ENCODE peak calls at places on chromosomes 1 and 21, in four cellular contexts. D, F, Q and S are unnamed samples.
A peak's percentile ranks its signal among the peaks of the same experiment; 100 is the strongest.

GRCh38 chr1:3350441-3351261 is 103.8 kb upstream of the ARHGEF16 start:
- DNase-seq in D (no peak), F (peak; percentile 29), Q (no peak), S (no peak)

GRCh38 chr1:2428490-2428889 is 16.1 kb upstream of the PEX10 start:
- DNase-seq in D (no peak), F (no peak), Q (no peak), S (no peak)

GRCh38 chr1:36641776-36642175 is 159.1 kb upstream of the CSF3R start:
- DNase-seq in D (no peak), F (no peak), Q (no peak), S (no peak)

GRCh38 chr1:232715154-232715553 is 85.2 kb upstream of the SIPA1L2 start:
- DNase-seq in D (no peak), F (no peak), Q (no peak), S (no peak)

GRCh38 chr1:99674665-99675064 is 28.8 kb downstream of the PALMD start:
- DNase-seq in D (no peak), F (no peak), Q (no peak), S (no peak)

GRCh38 chr1:28580706-28581530 is 11.1 kb upstream of the RAB42 start:
- DNase-seq in D (peak; percentile 76), F (peak; percentile 28), Q (no peak), S (no peak)

GRCh38 chr1:218304281-218305039 is 19.4 kb downstream of the RRP15 start:
- DNase-seq in D (peak; percentile 98), F (no peak), Q (no peak), S (no peak)

GRCh38 chr1:182198006-182198605 is 136.6 kb upstream of the ZNF648 start:
- DNase-seq in D (peak; percentile 49), F (no peak), Q (no peak), S (no peak)

GRCh38 chr1:225508538-225509375 is 80.9 kb upstream of the LBR start:
- DNase-seq in D (peak; percentile 30), F (peak; percentile 89), Q (no peak), S (no peak)

GRCh38 chr1:170967042-170967910 is 31.9 kb downstream of the MROH9 start:
- DNase-seq in D (peak; percentile 2), F (peak; percentile 25), Q (no peak), S (peak; percentile 2)

GRCh38 chr1:11078631-11079030 is 18.8 kb upstream of the SRM start:
- DNase-seq in D (no peak), F (no peak), Q (no peak), S (no peak)

GRCh38 chr1:160622885-160623633 is 23.8 kb downstream of the SLAMF1 start:
- DNase-seq in D (no peak), F (no peak), Q (no peak), S (no peak)

GRCh38 chr1:19769211-19769932 is 30.3 kb downstream of the TMCO4 start:
- DNase-seq in D (no peak), F (no peak), Q (no peak), S (no peak)

GRCh38 chr21:44890961-44891541 is 17.6 kb upstream of the PTTG1IP start:
- DNase-seq in D (no peak), F (no peak), Q (no peak), S (no peak)

GRCh38 chr1:244273845-244274619 is 177.7 kb downstream of the ADSS2 start:
- DNase-seq in D (peak; percentile 81), F (no peak), Q (no peak), S (no peak)

GRCh38 chr1:17439250-17440073 is at the start of gene RCC2:
- DNase-seq in D (peak; percentile 87), F (peak; percentile 60), Q (no peak), S (peak; percentile 81)

GRCh38 chr1:111272081-111272480 is 18.6 kb upstream of the CHIA start:
- DNase-seq in D (no peak), F (no peak), Q (no peak), S (no peak)

GRCh38 chr1:20031836-20032235 is 38.2 kb upstream of the PLA2G5 start:
- DNase-seq in D (no peak), F (no peak), Q (no peak), S (no peak)

GRCh38 chr1:33396188-33397124 is 34.4 kb downstream of the PHC2 start:
- DNase-seq in D (peak; percentile 91), F (no peak), Q (no peak), S (no peak)

GRCh38 chr1:207243756-207244408 is 77.6 kb upstream of the CD55 start:
- DNase-seq in D (peak; percentile 17), F (no peak), Q (no peak), S (no peak)

GRCh38 chr1:227068883-227069282 is 128.8 kb downstream of the COQ8A start:
- DNase-seq in D (no peak), F (no peak), Q (no peak), S (no peak)

GRCh38 chr1:160665330-160666078 is 18.7 kb upstream of the SLAMF1 start:
- DNase-seq in D (peak; percentile 89), F (no peak), Q (no peak), S (no peak)

GRCh38 chr1:54125671-54126070 is 27.1 kb downstream of the CDCP2 start:
- DNase-seq in D (peak; percentile 27), F (peak; percentile 32), Q (no peak), S (no peak)

GRCh38 chr21:31161157-31161556 is 122.9 kb upstream of the KRTAP19-8 start:
- DNase-seq in D (no peak), F (no peak), Q (no peak), S (no peak)

GRCh38 chr1:117826551-117827078 is 102.8 kb downstream of the GDAP2 start:
- DNase-seq in D (no peak), F (peak; percentile 25), Q (no peak), S (no peak)

GRCh38 chr1:234958066-234958701 is 170.5 kb downstream of the TOMM20 start:
- DNase-seq in D (no peak), F (peak; percentile 78), Q (no peak), S (no peak)

GRCh38 chr1:113978863-113979702 is at the start of gene OLFML3:
- DNase-seq in D (peak; percentile 91), F (peak; percentile 87), Q (peak; percentile 31), S (peak; percentile 30)

GRCh38 chr1:18535391-18536210 is 54.9 kb downstream of the KLHDC7A start:
- DNase-seq in D (no peak), F (no peak), Q (no peak), S (no peak)

GRCh38 chr21:43884012-43884860 is 19.2 kb downstream of the AGPAT3 start:
- DNase-seq in D (peak; percentile 98), F (peak; percentile 73), Q (no peak), S (peak; percentile 56)

GRCh38 chr1:234970731-234971476 is 157.7 kb downstream of the TOMM20 start:
- DNase-seq in D (no peak), F (peak; percentile 81), Q (no peak), S (no peak)

GRCh38 chr1:228162286-228163003 is 3.2 kb upstream of the IBA57 start:
- DNase-seq in D (peak; percentile 39), F (no peak), Q (no peak), S (no peak)

GRCh38 chr1:228164561-228165371 is 838 bp upstream of the IBA57 start:
- DNase-seq in D (peak; percentile 81), F (no peak), Q (no peak), S (no peak)

GRCh38 chr1:228161866-228162265 is 3.7 kb upstream of the IBA57 start:
- DNase-seq in D (no peak), F (no peak), Q (no peak), S (no peak)

GRCh38 chr1:228163776-228164534 is 1.6 kb upstream of the IBA57 start:
- DNase-seq in D (no peak), F (no peak), Q (no peak), S (no peak)

DNA sequence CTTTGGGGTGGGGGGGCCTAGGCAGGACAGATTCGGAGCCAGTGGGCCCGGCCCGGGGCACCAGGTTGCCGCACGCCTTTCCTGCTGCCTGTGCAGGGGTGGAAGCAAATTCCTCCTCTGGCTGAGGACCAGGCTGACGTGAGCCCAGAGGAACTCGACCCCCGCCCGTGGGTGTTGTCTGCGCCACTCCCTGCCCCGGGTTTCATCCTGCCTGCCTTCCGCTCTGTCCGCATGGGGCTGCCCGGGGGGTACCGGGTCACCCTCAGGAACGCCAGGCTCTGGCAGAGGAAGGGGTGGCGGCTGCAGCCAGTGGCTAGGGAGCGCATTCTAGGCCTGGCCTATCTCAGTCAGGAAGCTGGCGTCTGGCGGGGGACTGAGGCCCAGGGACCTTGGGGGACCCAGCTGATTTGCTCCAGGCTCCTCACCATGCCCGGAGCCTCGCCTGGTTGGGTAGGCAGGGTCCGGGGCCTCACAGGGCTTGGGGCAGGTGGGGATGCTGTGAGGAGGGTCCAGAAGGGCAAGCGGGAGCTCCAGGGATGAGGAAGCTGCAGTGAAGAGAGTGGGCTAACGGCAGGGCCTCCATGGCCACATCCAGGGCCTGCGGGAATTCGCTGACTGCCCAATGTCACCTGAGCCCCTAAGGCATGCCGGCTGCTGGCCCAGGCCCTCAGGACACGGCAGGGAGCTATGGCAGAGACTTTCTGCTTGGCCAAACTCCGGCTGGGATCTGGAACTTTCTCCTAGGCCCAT is 2.4 kb upstream of the IBA57 start:
- DNase-seq in D (no peak), F (no peak), Q (no peak), S (no peak)
- TF ChIP-seq POLR2A in D (no peak), F (no peak), Q (no peak), S (no peak)

DNA sequence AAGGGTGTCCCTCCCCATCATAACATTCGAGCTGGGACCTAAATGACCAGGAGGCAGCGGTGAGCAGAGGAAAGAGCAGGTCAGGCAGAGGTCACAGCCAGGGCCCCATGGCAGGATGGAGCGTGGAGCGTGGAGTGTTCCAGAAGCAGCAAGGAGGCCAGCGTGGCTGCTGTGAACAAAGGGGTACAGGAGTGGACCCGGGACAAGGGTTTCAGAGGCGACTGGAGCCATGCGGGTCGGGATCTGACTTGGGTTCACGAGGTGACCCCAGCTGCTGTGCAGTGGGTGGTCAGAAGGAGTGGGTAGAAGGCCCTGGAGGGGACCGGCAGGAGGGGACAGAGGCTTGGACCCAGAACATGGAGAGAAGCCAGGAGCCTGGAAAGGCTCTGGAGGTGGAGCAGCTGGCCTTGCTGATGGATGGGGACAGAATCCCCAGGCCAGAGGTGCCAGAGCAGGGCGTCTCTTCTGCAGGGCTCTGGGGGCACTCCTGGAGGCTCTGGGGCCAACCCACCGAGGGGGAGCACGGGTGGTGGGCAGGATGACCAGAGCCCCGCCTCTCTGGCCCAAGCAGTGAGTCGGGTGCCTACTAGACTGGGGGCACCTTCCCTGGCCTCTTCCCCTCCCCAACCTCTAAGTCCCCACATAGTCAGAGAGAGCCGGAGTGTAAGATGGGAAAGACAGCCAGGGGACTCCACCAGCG is 2.3 kb downstream of the CHD5 start:
- DNase-seq in D (no peak), F (no peak), Q (no peak), S (no peak)
- TF ChIP-seq TAF1 in D (no peak), F (no peak), Q (no peak), S (no peak)

GRCh38 chr1:180640531-180640949 is 8.7 kb downstream of the XPR1 start:
- DNase-seq in D (peak; percentile 69), F (no peak), Q (no peak), S (no peak)
- TF ChIP-seq POLR2A in D (no peak), F (no peak), Q (no peak), S (no peak)

GRCh38 chr1:209747580-209748262 is 8.1 kb upstream of the TRAF3IP3 start:
- DNase-seq in D (peak; percentile 94), F (peak; percentile 89), Q (peak; percentile 82), S (peak; percentile 44)
- TF ChIP-seq TAF1 in D (no peak), F (no peak), Q (no peak), S (no peak)

GRCh38 chr1:151311589-151312331 is 15.5 kb downstream of the PI4KB start:
- DNase-seq in D (peak; percentile 97), F (peak; percentile 82), Q (no peak), S (no peak)
- TF ChIP-seq POLR2A in D (no peak), F (no peak), Q (no peak), S (no peak)

GRCh38 chr1:93615201-93616150 is 66.2 kb downstream of the BCAR3 start:
- DNase-seq in D (peak; percentile 44), F (peak; percentile 80), Q (peak; percentile 53), S (peak; percentile 53)
- TF ChIP-seq TAF1 in D (no peak), F (no peak), Q (no peak), S (no peak)